ENCODE peak calls at places on chromosomes 5 and 9, in nine cellular contexts. I, U, G, M, E, H, J, K and W are unnamed samples.

GRCh38 chr5:14958196-14958595 is 86.6 kb upstream of the ANKH start:
- DNase-seq in I (no peak), U (no peak), G (no peak), M (no peak), E (no peak), H (no peak), J (no peak), K (no peak), W (no peak)

GRCh38 chr9:16625831-16626230 is 244.6 kb downstream of the BNC2 start:
- DNase-seq in I (no peak), U (no peak), G (no peak), M (no peak), E (no peak), H (peak; percentile 17), J (no peak), K (no peak), W (no peak)

GRCh38 chr9:117643288-117643654 is 60.9 kb upstream of the TLR4 start:
- DNase-seq in I (no peak), U (peak; percentile 19), G (no peak), M (no peak), E (no peak), H (no peak), J (no peak), K (no peak), W (no peak)

GRCh38 chr9:112035166-112035816 is 138.7 kb downstream of the UGCG start:
- DNase-seq in I (no peak), U (no peak), G (no peak), M (no peak), E (no peak), H (no peak), J (peak; percentile 15), K (no peak), W (no peak)

GRCh38 chr5:83095973-83096539 is 18.7 kb downstream of the XRCC4 start:
- DNase-seq in I (no peak), U (no peak), G (no peak), M (no peak), E (no peak), H (peak; percentile 90), J (no peak), K (no peak), W (peak; percentile 48)

GRCh38 chr9:68933434-68934318 is 80.2 kb downstream of the PRKACG start:
- DNase-seq in I (no peak), U (no peak), G (no peak), M (no peak), E (no peak), H (no peak), J (no peak), K (no peak), W (no peak)

GRCh38 chr9:88747768-88748167 is 212.8 kb downstream of the NXNL2 start:
- DNase-seq in I (no peak), U (no peak), G (no peak), M (no peak), E (no peak), H (peak; percentile 86), J (no peak), K (no peak), W (peak; percentile 76)

GRCh38 chr5:44860267-44860666 is 51.5 kb downstream of the MRPS30 start:
- DNase-seq in I (no peak), U (no peak), G (no peak), M (no peak), E (peak; percentile 24), H (no peak), J (no peak), K (no peak), W (no peak)

GRCh38 chr5:109350537-109351270 is 59.1 kb downstream of the PJA2 start:
- DNase-seq in I (no peak), U (no peak), G (no peak), M (no peak), E (no peak), H (no peak), J (no peak), K (no peak), W (no peak)

GRCh38 chr9:98899399-98900056 is 44.2 kb upstream of the COL15A1 start:
- DNase-seq in I (no peak), U (no peak), G (peak; percentile 25), M (no peak), E (no peak), H (peak; percentile 90), J (peak; percentile 17), K (no peak), W (peak; percentile 74)

GRCh38 chr5:443239-444151 is 519 bp downstream of the EXOC3 start:
- DNase-seq in I (no peak), U (peak; percentile 84), G (peak; percentile 51), M (no peak), E (peak; percentile 13), H (no peak), J (no peak), K (no peak), W (no peak)